ENCODE peak calls at places on chromosomes 3 and 15, in eight cellular contexts. N, F, O, D, K, C, G and Z are unnamed samples.

GRCh38 chr3:57597973-57598351 is 818 bp upstream of the ARF4 start:
- DNase-seq in N (no peak), F (peak; percentile 50), O (no peak), D (no peak), K (no peak), C (peak; percentile 55), G (no peak), Z (peak; percentile 34)

GRCh38 chr15:60767134-60767824 is 288.3 kb upstream of the ICE2 start:
- DNase-seq in N (peak; percentile 52), F (no peak), O (no peak), D (no peak), K (no peak), C (no peak), G (no peak), Z (no peak)

GRCh38 chr3:55488398-55489055 is 1.4 kb upstream of the WNT5A start:
- DNase-seq in N (peak; percentile 79), F (peak; percentile 77), O (peak; percentile 51), D (no peak), K (peak; percentile 37), C (peak; percentile 88), G (no peak), Z (peak; percentile 85)

GRCh38 chr3:94082412-94082937 is 19.6 kb downstream of the NSUN3 start:
- DNase-seq in N (no peak), F (no peak), O (no peak), D (no peak), K (no peak), C (no peak), G (no peak), Z (no peak)

GRCh38 chr15:41926184-41927056 is 32.6 kb upstream of the SPTBN5 start:
- DNase-seq in N (no peak), F (no peak), O (peak; percentile 29), D (no peak), K (no peak), C (no peak), G (no peak), Z (no peak)

GRCh38 chr3:3172627-3173026 is 6.9 kb downstream of the CRBN start:
- DNase-seq in N (peak; percentile 36), F (no peak), O (no peak), D (no peak), K (no peak), C (no peak), G (no peak), Z (no peak)

GRCh38 chr3:13420817-13421755 is 964 bp upstream of the NUP210 start:
- DNase-seq in N (peak; percentile 97), F (no peak), O (no peak), D (no peak), K (no peak), C (no peak), G (peak; percentile 81), Z (no peak)

GRCh38 chr15:79349526-79349925 is 38.6 kb downstream of the TMED3 start:
- DNase-seq in N (no peak), F (no peak), O (no peak), D (no peak), K (no peak), C (peak; percentile 18), G (no peak), Z (peak; percentile 10)

GRCh38 chr15:41796457-41796856 is 22.2 kb downstream of the MAPKBP1 start:
- DNase-seq in N (no peak), F (no peak), O (no peak), D (no peak), K (no peak), C (peak; percentile 58), G (no peak), Z (peak; percentile 64)

GRCh38 chr3:153221748-153222162 is 59.7 kb downstream of the RAP2B start:
- DNase-seq in N (peak; percentile 98), F (peak; percentile 83), O (peak; percentile 75), D (peak; percentile 81), K (peak; percentile 6), C (peak; percentile 99), G (peak; percentile 66), Z (peak; percentile 95)

GRCh38 chr3:106836906-106837305 is 540.3 kb upstream of the CCDC54 start:
- DNase-seq in N (no peak), F (no peak), O (no peak), D (no peak), K (no peak), C (no peak), G (no peak), Z (no peak)

GRCh38 chr15:74376825-74377581 is 9.6 kb upstream of the CYP11A1 start:
- DNase-seq in N (no peak), F (no peak), O (no peak), D (no peak), K (no peak), C (no peak), G (no peak), Z (no peak)

GRCh38 chr15:78358114-78358513 is 18.0 kb downstream of the CRABP1 start:
- DNase-seq in N (no peak), F (no peak), O (no peak), D (no peak), K (no peak), C (peak; percentile 15), G (no peak), Z (no peak)

GRCh38 chr15:71957026-71957425 is 146.7 kb downstream of the NR2E3 start:
- DNase-seq in N (no peak), F (no peak), O (no peak), D (no peak), K (no peak), C (no peak), G (no peak), Z (no peak)

GRCh38 chr15:50055333-50056278 is 63.4 kb downstream of the ATP8B4 start:
- DNase-seq in N (no peak), F (peak; percentile 67), O (no peak), D (no peak), K (no peak), C (peak; percentile 4), G (no peak), Z (peak; percentile 80)

GRCh38 chr3:178139116-178139515 is 397.1 kb upstream of the KCNMB2 start:
- DNase-seq in N (no peak), F (no peak), O (no peak), D (no peak), K (no peak), C (no peak), G (no peak), Z (no peak)

GRCh38 chr3:45864760-45865567 is 21.4 kb upstream of the CCR9 start:
- DNase-seq in N (no peak), F (no peak), O (no peak), D (no peak), K (no peak), C (no peak), G (peak; percentile 44), Z (no peak)

GRCh38 chr3:46656778-46657556 is 36.5 kb downstream of the ALS2CL start:
- DNase-seq in N (no peak), F (no peak), O (no peak), D (no peak), K (no peak), C (no peak), G (no peak), Z (no peak)

GRCh38 chr3:12465826-12466225 is 18.5 kb upstream of the TSEN2 start:
- DNase-seq in N (no peak), F (no peak), O (peak; percentile 58), D (no peak), K (no peak), C (no peak), G (no peak), Z (no peak)

GRCh38 chr15:41483115-41483514 is 10.6 kb upstream of the ITPKA start:
- DNase-seq in N (peak; percentile 45), F (no peak), O (no peak), D (no peak), K (no peak), C (no peak), G (peak; percentile 32), Z (no peak)

GRCh38 chr15:32878849-32879795 is 161.3 kb downstream of the GREM1 start:
- DNase-seq in N (no peak), F (no peak), O (no peak), D (no peak), K (no peak), C (no peak), G (no peak), Z (no peak)

GRCh38 chr15:44584162-44584749 is 47.3 kb downstream of the EIF3J start:
- DNase-seq in N (peak; percentile 61), F (peak; percentile 34), O (peak; percentile 30), D (no peak), K (peak; percentile 62), C (peak; percentile 53), G (peak; percentile 61), Z (peak; percentile 10)

GRCh38 chr3:126308394-126309125 is 48.6 kb downstream of the KLF15 start:
- DNase-seq in N (no peak), F (no peak), O (peak; percentile 42), D (no peak), K (no peak), C (no peak), G (no peak), Z (no peak)

GRCh38 chr3:97970929-97971460 is 1.2 kb downstream of the RIOX2 start:
- DNase-seq in N (no peak), F (no peak), O (no peak), D (no peak), K (no peak), C (no peak), G (no peak), Z (no peak)

GRCh38 chr3:181252626-181253025 is 263.1 kb upstream of the DNAJC19 start:
- DNase-seq in N (no peak), F (no peak), O (peak; percentile 8), D (no peak), K (no peak), C (no peak), G (no peak), Z (no peak)

GRCh38 chr3:140572334-140572733 is 105.5 kb upstream of the TRIM42 start:
- DNase-seq in N (no peak), F (no peak), O (no peak), D (no peak), K (no peak), C (no peak), G (no peak), Z (no peak)

GRCh38 chr3:9452417-9452816 is 55.0 kb downstream of the SETD5 start:
- DNase-seq in N (peak; percentile 48), F (no peak), O (no peak), D (no peak), K (no peak), C (no peak), G (no peak), Z (no peak)

GRCh38 chr3:4687167-4687566 is 194.0 kb downstream of the ITPR1 start:
- DNase-seq in N (no peak), F (no peak), O (peak; percentile 27), D (no peak), K (no peak), C (no peak), G (no peak), Z (no peak)

GRCh38 chr15:89893027-89893426 is 767 bp downstream of the AP3S2 start:
- DNase-seq in N (no peak), F (no peak), O (no peak), D (no peak), K (no peak), C (peak; percentile 22), G (no peak), Z (no peak)

GRCh38 chr3:173547070-173547469 is 149.5 kb downstream of the NLGN1 start:
- DNase-seq in N (no peak), F (no peak), O (no peak), D (no peak), K (no peak), C (no peak), G (no peak), Z (no peak)

GRCh38 chr3:65914740-65915366 is 123.9 kb downstream of the MAGI1 start:
- DNase-seq in N (peak; percentile 9), F (peak; percentile 39), O (no peak), D (no peak), K (no peak), C (peak; percentile 35), G (no peak), Z (no peak)

GRCh38 chr3:27468283-27468886 is 15.8 kb downstream of the SLC4A7 start:
- DNase-seq in N (no peak), F (no peak), O (no peak), D (no peak), K (no peak), C (no peak), G (no peak), Z (no peak)

GRCh38 chr3:61634678-61635077 is 73.3 kb downstream of the PTPRG start:
- DNase-seq in N (no peak), F (no peak), O (no peak), D (no peak), K (no peak), C (no peak), G (no peak), Z (peak; percentile 10)

GRCh38 chr3:81601707-81602305 is 159.6 kb downstream of the GBE1 start:
- DNase-seq in N (no peak), F (no peak), O (no peak), D (no peak), K (no peak), C (no peak), G (no peak), Z (no peak)